ENCODE peak calls at places on chromosome 15, in six cellular contexts. W, X, R, Y, Q and D are unnamed samples.

GRCh38 chr15:76024021-76024768 is 12.0 kb upstream of the NRG4 start:
- DNase-seq in W (no peak), X (no peak), R (no peak), Y (no peak), Q (peak), D (no peak)

GRCh38 chr15:64099379-64099778 is 3.6 kb downstream of the SNX1 start:
- DNase-seq in W (no peak), X (no peak), R (no peak), Y (no peak), Q (no peak), D (no peak)

GRCh38 chr15:75235051-75235673 is 23.0 kb upstream of the GOLGA6C start:
- DNase-seq in W (no peak), X (no peak), R (no peak), Y (no peak), Q (no peak), D (no peak)

GRCh38 chr15:74024687-74025086 is 30.2 kb downstream of the PML start:
- DNase-seq in W (no peak), X (no peak), R (no peak), Y (no peak), Q (no peak), D (peak)

GRCh38 chr15:55907797-55908196 is 85.6 kb downstream of the NEDD4 start:
- DNase-seq in W (no peak), X (peak), R (no peak), Y (no peak), Q (no peak), D (no peak)

GRCh38 chr15:28111552-28111951 is 12.4 kb upstream of the OCA2 start:
- DNase-seq in W (no peak), X (no peak), R (no peak), Y (no peak), Q (no peak), D (no peak)

GRCh38 chr15:70196314-70197291 is 98.9 kb upstream of the TLE3 start:
- DNase-seq in W (no peak), X (no peak), R (peak), Y (no peak), Q (peak), D (peak)

GRCh38 chr15:71294251-71294635 is 179.0 kb downstream of the THSD4 start:
- DNase-seq in W (no peak), X (no peak), R (no peak), Y (no peak), Q (no peak), D (no peak)

GRCh38 chr15:39140060-39140604 is 440.7 kb upstream of the THBS1 start:
- DNase-seq in W (no peak), X (no peak), R (no peak), Y (no peak), Q (no peak), D (no peak)

GRCh38 chr15:92197761-92198160 is 195.9 kb upstream of the ST8SIA2 start:
- DNase-seq in W (no peak), X (no peak), R (no peak), Y (no peak), Q (no peak), D (no peak)

GRCh38 chr15:90087454-90088154 is 14.7 kb downstream of the IDH2 start:
- DNase-seq in W (no peak), X (no peak), R (no peak), Y (no peak), Q (peak), D (no peak)

GRCh38 chr15:35279811-35280210 is 194.7 kb upstream of the NANOGP8 start:
- DNase-seq in W (no peak), X (no peak), R (no peak), Y (no peak), Q (no peak), D (no peak)

GRCh38 chr15:32867313-32867626 is 149.5 kb downstream of the GREM1 start:
- DNase-seq in W (no peak), X (peak), R (no peak), Y (no peak), Q (no peak), D (no peak)

GRCh38 chr15:44633603-44634002 is 29.9 kb downstream of the SPG11 start:
- DNase-seq in W (no peak), X (no peak), R (no peak), Y (no peak), Q (no peak), D (no peak)

GRCh38 chr15:72155021-72155621 is 36.9 kb downstream of the SENP8 start:
- DNase-seq in W (peak), X (no peak), R (peak), Y (no peak), Q (peak), D (peak)

GRCh38 chr15:48861813-48862431 is 16.0 kb upstream of the EID1 start:
- DNase-seq in W (no peak), X (peak), R (no peak), Y (no peak), Q (peak), D (no peak)

GRCh38 chr15:39624806-39625205 is 43.9 kb downstream of the THBS1 start:
- DNase-seq in W (peak), X (no peak), R (peak), Y (peak), Q (no peak), D (no peak)

GRCh38 chr15:40334541-40334940 is 6.2 kb downstream of the CCDC9B start:
- DNase-seq in W (no peak), X (no peak), R (no peak), Y (no peak), Q (no peak), D (no peak)

GRCh38 chr15:29670945-29671307 is 151.3 kb downstream of the TJP1 start:
- DNase-seq in W (no peak), X (no peak), R (no peak), Y (no peak), Q (peak), D (no peak)

GRCh38 chr15:60633426-60633968 is 154.6 kb upstream of the ICE2 start:
- DNase-seq in W (no peak), X (no peak), R (no peak), Y (no peak), Q (no peak), D (no peak)

GRCh38 chr15:101657968-101658784 is 6.0 kb upstream of the TM2D3 start:
- DNase-seq in W (no peak), X (no peak), R (peak), Y (no peak), Q (no peak), D (no peak)

GRCh38 chr15:76448755-76449154 is 112.2 kb downstream of the ISL2 start:
- DNase-seq in W (no peak), X (no peak), R (no peak), Y (no peak), Q (no peak), D (no peak)

GRCh38 chr15:80264031-80264430 is 12.0 kb upstream of the CTXND1 start:
- DNase-seq in W (no peak), X (no peak), R (no peak), Y (no peak), Q (no peak), D (no peak)

GRCh38 chr15:44347495-44347894 is 59.0 kb downstream of the GOLM2 start:
- DNase-seq in W (no peak), X (no peak), R (no peak), Y (no peak), Q (no peak), D (no peak)

GRCh38 chr15:98769867-98770266 is 121.5 kb downstream of the IGF1R start:
- DNase-seq in W (no peak), X (no peak), R (no peak), Y (no peak), Q (no peak), D (no peak)
- TF ChIP-seq CTCF in W (no peak), X (no peak), R (no peak), Y (no peak), Q (no peak), D (no peak)

GRCh38 chr15:65923264-65923663 is 54.0 kb downstream of the RAB11A start:
- DNase-seq in W (no peak), X (no peak), R (no peak), Y (no peak), Q (no peak), D (no peak)

GRCh38 chr15:65921780-65922179 is 52.5 kb downstream of the RAB11A start:
- DNase-seq in W (no peak), X (no peak), R (no peak), Y (no peak), Q (no peak), D (no peak)

GRCh38 chr15:65920825-65921309 is 51.6 kb downstream of the RAB11A start:
- DNase-seq in W (no peak), X (no peak), R (no peak), Y (no peak), Q (no peak), D (no peak)

GRCh38 chr15:65924004-65924403 is 54.7 kb downstream of the RAB11A start:
- DNase-seq in W (no peak), X (no peak), R (no peak), Y (no peak), Q (no peak), D (no peak)

GRCh38 chr15:65922621-65923020 is 53.3 kb downstream of the RAB11A start:
- DNase-seq in W (no peak), X (no peak), R (no peak), Y (no peak), Q (no peak), D (no peak)
- H3K4me3 ChIP-seq in W (no peak), X (no peak), R (no peak), Y (no peak), Q (no peak), D (no peak)

GRCh38 chr15:88655780-88656488 is 17.1 kb downstream of the ISG20 start:
- DNase-seq in W (no peak), X (no peak), R (no peak), Y (no peak), Q (no peak), D (no peak)

GRCh38 chr15:88658070-88658965 is 19.5 kb downstream of the ISG20 start:
- DNase-seq in W (no peak), X (no peak), R (no peak), Y (no peak), Q (no peak), D (no peak)

GRCh38 chr15:88658972-88659931 is 20.4 kb downstream of the ISG20 start:
- DNase-seq in W (no peak), X (peak), R (no peak), Y (no peak), Q (no peak), D (no peak)

GRCh38 chr15:88656760-88657221 is 18.0 kb downstream of the ISG20 start:
- DNase-seq in W (no peak), X (no peak), R (no peak), Y (no peak), Q (no peak), D (no peak)

DNA sequence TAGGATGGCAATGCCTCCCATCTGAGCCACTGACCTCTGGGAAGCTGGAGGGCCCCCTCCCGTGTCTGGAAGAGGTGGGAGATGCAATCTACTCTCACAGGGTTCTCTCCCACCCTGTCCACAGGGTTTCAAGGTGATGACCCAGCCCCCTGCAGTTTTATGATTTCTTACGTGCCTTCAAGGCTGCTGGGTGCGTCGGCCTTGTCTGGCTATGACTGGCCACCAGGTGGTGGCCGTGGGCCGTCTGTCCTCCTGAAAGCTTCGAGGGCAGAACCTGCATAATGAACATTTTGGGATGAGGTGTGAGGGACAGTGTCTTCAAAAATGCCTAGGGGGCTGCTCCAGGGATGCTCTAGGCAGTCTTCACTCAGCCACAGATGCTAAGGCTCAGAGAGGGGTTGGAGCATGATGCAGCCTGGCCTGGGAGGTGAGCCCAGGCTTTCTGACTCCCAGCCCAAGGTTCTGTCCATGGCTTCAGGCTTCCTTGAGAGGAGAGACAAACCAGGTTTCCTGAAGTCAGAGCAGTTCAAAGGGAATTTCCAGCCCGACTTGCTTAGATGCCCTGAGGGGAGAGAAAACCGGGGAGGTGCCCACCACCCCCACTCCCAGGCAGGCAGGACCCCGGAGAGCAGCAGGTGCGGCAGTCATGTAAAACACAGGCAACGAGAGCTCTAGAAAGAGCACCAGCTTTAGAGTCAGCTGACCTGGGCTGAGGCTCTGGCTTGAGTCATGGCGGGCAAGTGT is 18.7 kb downstream of the ISG20 start:
- DNase-seq in W (no peak), X (peak), R (no peak), Y (no peak), Q (peak), D (no peak)
- TF ChIP-seq CTCF in W (peak), X (peak), R (peak), Y (no peak), Q (peak), D (peak)

GRCh38 chr15:57345584-57345983 is 30.7 kb upstream of the CGNL1 start:
- DNase-seq in W (no peak), X (no peak), R (no peak), Y (no peak), Q (no peak), D (no peak)
- H3K4me3 ChIP-seq in W (no peak), X (no peak), R (no peak), Y (no peak), Q (no peak), D (no peak)

GRCh38 chr15:41558400-41559238 is at the start of gene TYRO3:
- DNase-seq in W (peak), X (no peak), R (peak), Y (peak), Q (peak), D (no peak)
- TF ChIP-seq CTCF in W (no peak), X (no peak), R (no peak), Y (no peak), Q (no peak), D (peak)

GRCh38 chr15:51736069-51736468 is 1.4 kb downstream of the LYSMD2 start:
- DNase-seq in W (no peak), X (no peak), R (no peak), Y (no peak), Q (no peak), D (no peak)
- H3K4me3 ChIP-seq in W (no peak), X (no peak), R (peak), Y (peak), Q (no peak), D (peak)